ENCODE peak calls at places on chromosomes 6 and 20, in six cellular contexts. G is mammary epithelial cell, X is foreskin fibroblast, S is glutamatergic neuron, A is endodermal cell, W is activated B cell treated with CpG ODN at 0.5 μM for 24 hours. Q is an unnamed sample.

GRCh38 chr6:155936551-155936950 is 480.9 kb upstream of the NOX3 start:
- DNase-seq in W (no peak), X (peak), G (no peak), A (no peak), S (no peak), Q (no peak)

GRCh38 chr20:63311833-63312243 is 18.9 kb downstream of the COL20A1 start:
- DNase-seq in S (no peak), W (no peak), G (no peak), X (no peak), A (no peak), Q (no peak)

GRCh38 chr20:48155231-48155630 is 369.9 kb upstream of the SULF2 start:
- DNase-seq in A (no peak), X (no peak), S (no peak), W (no peak), G (no peak), Q (no peak)

GRCh38 chr20:14860410-14860814 is 523.0 kb upstream of the FLRT3 start:
- DNase-seq in G (no peak), A (peak), S (peak), X (no peak), W (no peak), Q (no peak)

GRCh38 chr6:65189344-65189743 is 517.7 kb downstream of the EYS start:
- DNase-seq in G (no peak), A (no peak), W (no peak), S (no peak), X (no peak), Q (no peak)

GRCh38 chr20:50729925-50730764 is 1.2 kb upstream of the PARD6B start:
- DNase-seq in A (peak), S (no peak), G (no peak), X (peak), W (no peak), Q (no peak)

GRCh38 chr6:84979541-84979940 is 215.1 kb upstream of the TBX18 start:
- DNase-seq in A (no peak), G (no peak), S (no peak), W (no peak), X (peak), Q (no peak)

GRCh38 chr20:56393133-56393472 is 658 bp downstream of the CSTF1 start:
- DNase-seq in G (peak), X (no peak), S (no peak), W (no peak), A (no peak), Q (no peak)

GRCh38 chr6:4308354-4308753 is 173.0 kb upstream of the ECI2 start:
- DNase-seq in G (no peak), X (no peak), S (no peak), W (no peak), A (no peak), Q (no peak)

GRCh38 chr6:87784690-87785089 is 82.7 kb upstream of the AKIRIN2 start:
- DNase-seq in S (no peak), X (no peak), A (no peak), W (no peak), G (no peak), Q (no peak)

GRCh38 chr20:13338999-13339411 is 117.9 kb downstream of the ISM1 start:
- DNase-seq in A (no peak), S (no peak), W (no peak), G (no peak), X (peak), Q (no peak)

GRCh38 chr6:2183235-2183634 is 62.2 kb downstream of the GMDS start:
- DNase-seq in X (no peak), S (no peak), G (no peak), W (no peak), A (no peak), Q (no peak)

GRCh38 chr6:117397536-117398227 is 28.1 kb downstream of the ROS1 start:
- DNase-seq in X (peak), S (no peak), A (no peak), G (no peak), W (no peak), Q (no peak)

GRCh38 chr6:79421707-79422484 is 115.3 kb downstream of the LCA5 start:
- DNase-seq in G (peak), S (no peak), W (no peak), A (no peak), X (peak), Q (no peak)

GRCh38 chr20:38748863-38749153 is 548 bp downstream of the ACTR5 start:
- DNase-seq in A (no peak), G (no peak), W (no peak), S (no peak), X (no peak), Q (no peak)

GRCh38 chr6:111228094-111228493 is 140.8 kb downstream of the SLC16A10 start:
- DNase-seq in A (no peak), G (peak), X (peak), W (no peak), S (no peak), Q (no peak)

DNA sequence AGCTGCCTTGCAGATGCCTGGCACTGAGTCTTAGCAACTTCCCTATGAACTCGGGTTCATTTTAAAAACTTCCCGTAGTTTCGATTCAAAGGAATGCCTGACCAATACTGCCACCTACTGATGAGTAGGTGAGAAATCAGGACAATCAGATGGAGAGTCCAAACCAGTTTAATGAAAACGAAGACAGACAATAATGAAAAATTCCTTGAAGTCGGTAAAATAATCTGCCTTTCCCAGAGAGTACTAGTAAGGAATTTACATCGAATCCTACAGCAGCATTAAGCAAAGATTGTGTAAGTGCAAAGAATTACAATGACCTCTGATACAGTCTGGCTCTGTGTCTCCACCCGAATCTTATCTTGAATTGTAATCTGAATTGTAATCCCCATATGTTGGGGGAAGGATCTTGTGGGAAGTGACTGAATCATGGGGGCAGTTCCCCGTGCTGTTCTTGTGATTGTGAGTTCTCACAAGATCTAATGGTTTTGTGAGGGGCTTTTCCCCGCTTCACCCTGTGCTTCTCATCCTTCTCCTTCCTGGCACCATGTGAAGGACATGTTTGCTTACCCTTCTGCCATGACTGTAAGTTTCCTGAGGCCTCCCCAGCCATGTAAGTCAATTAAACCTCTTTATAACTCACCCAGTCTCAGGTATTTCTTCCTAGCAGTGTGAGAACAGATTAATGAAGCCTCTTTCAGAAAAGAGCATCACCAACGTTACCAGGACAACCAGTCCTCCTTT is 134.4 kb downstream of the ARHGAP18 start:
- DNase-seq in W (no peak), X (peak), G (peak), A (no peak), S (no peak), Q (no peak)
- TF ChIP-seq CTCF in W (no peak), X (peak), G (peak), A (peak), S (peak), Q (peak)

GRCh38 chr6:133567656-133568055 is 321.3 kb upstream of the TCF21 start:
- DNase-seq in G (no peak), A (no peak), S (no peak), X (peak), W (no peak), Q (no peak)
- TF ChIP-seq CTCF in G (no peak), A (no peak), S (no peak), X (no peak), W (no peak), Q (no peak)

GRCh38 chr20:17441745-17442144 is 89.4 kb downstream of the BFSP1 start:
- DNase-seq in S (no peak), W (no peak), A (no peak), X (no peak), G (no peak), Q (no peak)

GRCh38 chr20:17439897-17440296 is 91.3 kb downstream of the BFSP1 start:
- DNase-seq in G (no peak), A (peak), X (no peak), W (no peak), S (no peak), Q (no peak)

GRCh38 chr20:17444091-17444490 is 87.1 kb downstream of the BFSP1 start:
- DNase-seq in S (no peak), X (no peak), A (peak), G (no peak), W (no peak), Q (no peak)

GRCh38 chr20:17443326-17443858 is 87.8 kb downstream of the BFSP1 start:
- DNase-seq in W (no peak), A (no peak), X (no peak), G (no peak), S (no peak), Q (no peak)

GRCh38 chr20:17442588-17442987 is 88.6 kb downstream of the BFSP1 start:
- DNase-seq in S (no peak), G (no peak), X (peak), A (peak), W (no peak), Q (no peak)
- TF ChIP-seq CTCF in S (peak), G (no peak), X (no peak), A (peak), W (no peak), Q (peak)

GRCh38 chr6:116011096-116011401 is 49.6 kb downstream of the FRK start:
- DNase-seq in S (no peak), G (peak), A (no peak), X (no peak), W (no peak), Q (no peak)
- TF ChIP-seq CTCF in S (peak), G (no peak), A (peak), X (no peak), W (no peak), Q (no peak)

DNA sequence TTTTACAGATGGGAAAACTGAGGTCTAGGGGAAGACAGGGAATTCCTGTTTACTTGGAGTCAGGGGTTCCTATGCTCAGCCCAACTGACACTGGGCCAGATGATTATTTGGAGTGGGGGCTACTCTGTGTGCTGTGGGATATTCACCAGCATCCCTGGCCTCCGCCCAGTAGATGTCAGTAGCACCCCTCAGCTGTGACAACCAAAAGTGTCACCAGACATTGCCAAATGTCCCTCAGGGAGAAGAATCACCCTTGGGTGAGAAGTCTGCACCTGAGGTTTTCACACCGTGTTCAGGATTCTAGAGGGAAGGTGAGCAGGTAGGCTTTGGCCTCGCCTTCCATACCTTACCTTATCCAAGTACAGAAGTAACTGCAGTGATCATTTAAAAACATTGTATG is 27.6 kb downstream of the CDH26 start:
- DNase-seq in G (no peak), X (no peak), W (no peak), A (no peak), S (no peak), Q (no peak)
- TF ChIP-seq CTCF in G (no peak), X (no peak), W (no peak), A (peak), S (no peak), Q (no peak)

GRCh38 chr6:131059486-131059885 is 3.6 kb downstream of the EPB41L2 start:
- DNase-seq in W (no peak), G (no peak), A (no peak), S (no peak), X (peak), Q (no peak)
- TF ChIP-seq CTCF in W (no peak), G (no peak), A (no peak), S (no peak), X (peak), Q (peak)

GRCh38 chr6:46629698-46630097 is 22.9 kb downstream of the CYP39A1 start:
- DNase-seq in A (no peak), S (no peak), X (no peak), G (no peak), W (no peak), Q (no peak)

GRCh38 chr6:46628498-46628897 is 24.1 kb downstream of the CYP39A1 start:
- DNase-seq in A (no peak), S (no peak), W (no peak), G (no peak), X (no peak), Q (no peak)

GRCh38 chr6:46626976-46627375 is 25.6 kb downstream of the CYP39A1 start:
- DNase-seq in W (no peak), A (no peak), S (no peak), G (no peak), X (no peak), Q (no peak)

GRCh38 chr6:46628976-46629375 is 23.6 kb downstream of the CYP39A1 start:
- DNase-seq in G (no peak), W (no peak), X (no peak), S (no peak), A (no peak), Q (no peak)

GRCh38 chr6:46626228-46626909 is 26.2 kb downstream of the CYP39A1 start:
- DNase-seq in W (no peak), A (no peak), G (peak), S (no peak), X (peak), Q (no peak)
- TF ChIP-seq CTCF in W (no peak), A (peak), G (peak), S (peak), X (peak), Q (peak)